ENCODE peak calls at places on chromosome 11, in eight cellular contexts. H, X, L, O, A, S, N and Y are unnamed samples.

GRCh38 chr11:43930868-43931716 is 11.3 kb upstream of the C11orf96 start:
- DNase-seq in H (no peak), S (no peak), X (no peak), L (no peak), N (no peak), A (no peak), O (no peak), Y (no peak)

GRCh38 chr11:116773203-116774112 is 671 bp upstream of the BUD13 start:
- DNase-seq in A (no peak), S (peak; percentile 45), L (no peak), X (no peak), H (no peak), O (no peak), N (no peak), Y (no peak)

GRCh38 chr11:61627831-61628753 is 47.2 kb upstream of the SYT7 start:
- DNase-seq in L (peak; percentile 60), X (peak; percentile 50), A (peak; percentile 9), N (no peak), H (no peak), S (peak; percentile 87), O (peak; percentile 75), Y (peak; percentile 66)

GRCh38 chr11:2714463-2714800 is 14.6 kb upstream of the KCNQ1OT1 start:
- DNase-seq in S (no peak), O (peak; percentile 33), H (no peak), N (no peak), X (no peak), L (no peak), A (no peak), Y (no peak)

GRCh38 chr11:16261836-16262644 is 94.3 kb downstream of the SOX6 start:
- DNase-seq in O (no peak), S (no peak), A (no peak), H (no peak), X (no peak), L (no peak), N (no peak), Y (no peak)

GRCh38 chr11:86617502-86617901 is 54.9 kb downstream of the ME3 start:
- DNase-seq in L (no peak), S (peak; percentile 68), A (no peak), N (no peak), H (peak; percentile 71), O (no peak), X (no peak), Y (no peak)

GRCh38 chr11:128582496-128583366 is 4.6 kb downstream of the ETS1 start:
- DNase-seq in O (no peak), S (peak; percentile 90), X (peak; percentile 89), L (no peak), A (no peak), N (no peak), H (peak; percentile 68), Y (no peak)

GRCh38 chr11:84865791-84866535 is 761.2 kb downstream of the DLG2 start:
- DNase-seq in O (no peak), L (no peak), H (no peak), N (no peak), X (no peak), A (no peak), S (no peak), Y (no peak)

GRCh38 chr11:126561327-126561893 is 205.9 kb downstream of the ST3GAL4 start:
- DNase-seq in S (peak; percentile 75), L (peak; percentile 19), X (peak; percentile 45), N (no peak), A (no peak), O (no peak), H (no peak), Y (peak; percentile 50)

GRCh38 chr11:73399159-73400090 is 23.2 kb downstream of the RELT start:
- DNase-seq in N (no peak), O (peak; percentile 65), A (no peak), X (no peak), H (no peak), L (no peak), S (peak; percentile 30), Y (no peak)

GRCh38 chr11:30788849-30789248 is 202.7 kb upstream of the MPPED2 start:
- DNase-seq in O (no peak), S (no peak), A (no peak), H (no peak), N (no peak), L (no peak), X (no peak), Y (no peak)